ENCODE peak calls at places on chromosomes 13 and 19, in seven cellular contexts. A is HEK293T; F is stimulated activated CD8-positive, alpha-beta memory T cell treated with anti-CD3 and anti-CD28 coated beads, Interleukin-15, amount 100 ng/mL, for 24 hours; C is ovary; D is T-helper 17 cell; T is ascending aorta; L is GM06990. G is an unnamed sample.

GRCh38 chr19:41877916-41878905 is 1.1 kb downstream of the CD79A start:
- DNase-seq in T (no peak), L (peak; percentile 68), A (no peak), F (no peak), D (no peak), C (no peak), G (no peak)

GRCh38 chr19:2631213-2631821 is 71.2 kb downstream of the GNG7 start:
- DNase-seq in L (peak; percentile 63), D (no peak), C (no peak), T (no peak), A (no peak), F (no peak), G (no peak)

GRCh38 chr19:52993342-52994178 is 20.2 kb upstream of the ERVV-1 start:
- DNase-seq in F (peak; percentile 49), C (peak; percentile 87), D (peak; percentile 76), T (peak; percentile 91), A (no peak), L (peak; percentile 28), G (no peak)

GRCh38 chr19:53908106-53908932 is 759 bp upstream of the CACNG7 start:
- DNase-seq in C (peak; percentile 57), T (no peak), A (peak; percentile 75), D (no peak), L (peak; percentile 36), F (no peak), G (no peak)

GRCh38 chr19:18515959-18516358 is 5.9 kb downstream of the ELL start:
- DNase-seq in C (no peak), A (no peak), D (no peak), F (no peak), L (no peak), T (no peak), G (no peak)

GRCh38 chr19:10431943-10432735 is 11.8 kb downstream of the PDE4A start:
- DNase-seq in T (peak; percentile 81), C (no peak), L (peak; percentile 80), F (no peak), A (no peak), D (peak; percentile 74), G (no peak)

GRCh38 chr19:12783226-12783848 is 7.9 kb upstream of the JUNB start:
- DNase-seq in F (no peak), C (no peak), A (no peak), L (no peak), T (peak; percentile 62), D (peak; percentile 25), G (no peak)

GRCh38 chr19:44002212-44002565 is 568 bp upstream of the ZNF230 start:
- DNase-seq in D (no peak), L (no peak), C (no peak), A (no peak), T (no peak), F (no peak), G (no peak)

GRCh38 chr13:110471833-110472162 is 89.7 kb downstream of the RAB20 start:
- DNase-seq in C (no peak), T (peak; percentile 78), D (no peak), A (no peak), L (peak; percentile 85), F (no peak), G (no peak)

GRCh38 chr13:70366720-70367119 is 258.5 kb upstream of the KLHL1 start:
- DNase-seq in D (no peak), C (no peak), L (no peak), F (no peak), T (no peak), A (no peak), G (no peak)

GRCh38 chr19:15780595-15781418 is 6.7 kb upstream of the OR10H5 start:
- DNase-seq in L (no peak), T (no peak), F (no peak), D (no peak), C (peak; percentile 44), A (no peak), G (no peak)

GRCh38 chr13:45602183-45602582 is 13.4 kb downstream of the ERICH6B start:
- DNase-seq in T (no peak), D (no peak), F (no peak), C (no peak), A (no peak), L (no peak), G (no peak)

GRCh38 chr13:59384154-59384553 is 779.6 kb downstream of the DIAPH3 start:
- DNase-seq in L (no peak), C (no peak), T (no peak), A (no peak), D (no peak), F (no peak), G (no peak)

GRCh38 chr13:76863022-76863421 is 23.2 kb downstream of the KCTD12 start:
- DNase-seq in T (no peak), D (no peak), A (no peak), C (no peak), F (no peak), L (no peak), G (no peak)

GRCh38 chr19:5343848-5344247 is 3.2 kb upstream of the PTPRS start:
- DNase-seq in C (no peak), L (no peak), D (no peak), T (no peak), A (no peak), F (no peak), G (no peak)

GRCh38 chr13:113783482-113783881 is 24.5 kb downstream of the TMEM255B start:
- DNase-seq in A (no peak), D (no peak), F (no peak), C (no peak), L (no peak), T (no peak), G (no peak)

GRCh38 chr19:10207026-10207425 is 12.3 kb upstream of the DNMT1 start:
- DNase-seq in D (no peak), L (no peak), C (no peak), F (no peak), A (no peak), T (no peak), G (no peak)

GRCh38 chr13:96525715-96526114 is 435.8 kb downstream of the HS6ST3 start:
- DNase-seq in A (no peak), D (no peak), L (no peak), F (no peak), C (no peak), T (no peak), G (no peak)

GRCh38 chr19:8528500-8528899 is 14.5 kb upstream of the ZNF414 start:
- DNase-seq in L (no peak), A (no peak), D (no peak), T (no peak), F (no peak), C (no peak), G (no peak)

GRCh38 chr19:1789282-1790020 is 22.6 kb downstream of the ATP8B3 start:
- DNase-seq in A (no peak), L (no peak), C (no peak), D (no peak), T (no peak), F (no peak), G (no peak)

GRCh38 chr13:21176982-21177284 is 475 bp downstream of the MRPL57 start:
- DNase-seq in L (no peak), D (no peak), T (no peak), C (no peak), A (no peak), F (no peak), G (no peak)

GRCh38 chr13:34420975-34421719 is 520.9 kb upstream of the NBEA start:
- DNase-seq in F (no peak), D (no peak), C (no peak), A (no peak), T (no peak), L (no peak), G (no peak)

GRCh38 chr19:5680083-5680436 is 256 bp downstream of the MICOS13 start:
- DNase-seq in L (no peak), T (no peak), F (no peak), C (no peak), A (no peak), D (no peak), G (no peak)